ENCODE peak calls at places on chromosomes 2 and 18, in seven cellular contexts. One of them, this sample, is unnamed.

GRCh38 chr2:36655456-36655855 is 41.1 kb upstream of the VIT start:
- DNase-seq in psoas muscle: no peak
- DNase-seq in fibroblast of pulmonary artery: peak
- DNase-seq in fibroblast of mammary gland: peak
- DNase-seq in astrocyte of the spinal cord: peak
- DNase-seq in choroid plexus epithelial cell: no peak
- DNase-seq in IMR-90: peak
- DNase-seq in this sample: no peak

GRCh38 chr2:240170354-240170735 is 29.9 kb upstream of the OTOS start:
- DNase-seq in psoas muscle: no peak
- DNase-seq in fibroblast of pulmonary artery: no peak
- DNase-seq in fibroblast of mammary gland: no peak
- DNase-seq in astrocyte of the spinal cord: peak
- DNase-seq in choroid plexus epithelial cell: peak
- DNase-seq in IMR-90: peak
- DNase-seq in this sample: no peak

GRCh38 chr18:2570772-2571199 is 519 bp downstream of the METTL4 start:
- DNase-seq in psoas muscle: peak
- DNase-seq in fibroblast of pulmonary artery: peak
- DNase-seq in fibroblast of mammary gland: peak
- DNase-seq in astrocyte of the spinal cord: peak
- DNase-seq in choroid plexus epithelial cell: peak
- DNase-seq in IMR-90: peak
- DNase-seq in this sample: peak

GRCh38 chr2:42059261-42059898 is 11.6 kb downstream of the PKDCC start:
- DNase-seq in psoas muscle: no peak
- DNase-seq in fibroblast of pulmonary artery: no peak
- DNase-seq in fibroblast of mammary gland: no peak
- DNase-seq in astrocyte of the spinal cord: no peak
- DNase-seq in choroid plexus epithelial cell: no peak
- DNase-seq in IMR-90: no peak
- DNase-seq in this sample: no peak

GRCh38 chr2:220682616-220683015 is 889.5 kb downstream of the EPHA4 start:
- DNase-seq in psoas muscle: no peak
- DNase-seq in fibroblast of pulmonary artery: no peak
- DNase-seq in fibroblast of mammary gland: no peak
- DNase-seq in astrocyte of the spinal cord: no peak
- DNase-seq in choroid plexus epithelial cell: no peak
- DNase-seq in IMR-90: peak
- DNase-seq in this sample: peak

GRCh38 chr2:216789088-216789487 is 70.8 kb downstream of the TNP1 start:
- DNase-seq in psoas muscle: no peak
- DNase-seq in fibroblast of pulmonary artery: no peak
- DNase-seq in fibroblast of mammary gland: no peak
- DNase-seq in astrocyte of the spinal cord: no peak
- DNase-seq in choroid plexus epithelial cell: no peak
- DNase-seq in IMR-90: no peak
- DNase-seq in this sample: no peak

GRCh38 chr2:109438773-109439191 is 175.0 kb downstream of the SEPTIN10 start:
- DNase-seq in psoas muscle: peak
- DNase-seq in fibroblast of pulmonary artery: peak
- DNase-seq in fibroblast of mammary gland: peak
- DNase-seq in astrocyte of the spinal cord: peak
- DNase-seq in choroid plexus epithelial cell: peak
- DNase-seq in IMR-90: peak
- DNase-seq in this sample: peak

GRCh38 chr2:168188011-168188410 is 59.4 kb downstream of the STK39 start:
- DNase-seq in psoas muscle: no peak
- DNase-seq in fibroblast of pulmonary artery: no peak
- DNase-seq in fibroblast of mammary gland: no peak
- DNase-seq in astrocyte of the spinal cord: no peak
- DNase-seq in choroid plexus epithelial cell: no peak
- DNase-seq in IMR-90: no peak
- DNase-seq in this sample: no peak

GRCh38 chr2:110770696-110771425 is 38.5 kb downstream of the ACOXL start:
- DNase-seq in psoas muscle: peak
- DNase-seq in fibroblast of pulmonary artery: peak
- DNase-seq in fibroblast of mammary gland: peak
- DNase-seq in astrocyte of the spinal cord: peak
- DNase-seq in choroid plexus epithelial cell: peak
- DNase-seq in IMR-90: peak
- DNase-seq in this sample: peak

GRCh38 chr2:31241625-31242270 is 7.8 kb downstream of the EHD3 start:
- DNase-seq in psoas muscle: no peak
- DNase-seq in fibroblast of pulmonary artery: no peak
- DNase-seq in fibroblast of mammary gland: no peak
- DNase-seq in astrocyte of the spinal cord: no peak
- DNase-seq in choroid plexus epithelial cell: no peak
- DNase-seq in IMR-90: no peak
- DNase-seq in this sample: no peak

GRCh38 chr2:31243053-31243452 is 9.1 kb downstream of the EHD3 start:
- DNase-seq in psoas muscle: no peak
- DNase-seq in fibroblast of pulmonary artery: no peak
- DNase-seq in fibroblast of mammary gland: no peak
- DNase-seq in astrocyte of the spinal cord: no peak
- DNase-seq in choroid plexus epithelial cell: no peak
- DNase-seq in IMR-90: no peak
- DNase-seq in this sample: no peak

GRCh38 chr2:31239842-31240198 is 5.9 kb downstream of the EHD3 start:
- DNase-seq in psoas muscle: peak
- DNase-seq in fibroblast of pulmonary artery: peak
- DNase-seq in fibroblast of mammary gland: peak
- DNase-seq in astrocyte of the spinal cord: peak
- DNase-seq in choroid plexus epithelial cell: peak
- DNase-seq in IMR-90: peak
- DNase-seq in this sample: no peak

GRCh38 chr2:31238906-31239841 is 5.2 kb downstream of the EHD3 start:
- DNase-seq in psoas muscle: no peak
- DNase-seq in fibroblast of pulmonary artery: peak
- DNase-seq in fibroblast of mammary gland: no peak
- DNase-seq in astrocyte of the spinal cord: no peak
- DNase-seq in choroid plexus epithelial cell: no peak
- DNase-seq in IMR-90: no peak
- DNase-seq in this sample: no peak

GRCh38 chr2:31240406-31241365 is 6.7 kb downstream of the EHD3 start:
- DNase-seq in psoas muscle: no peak
- DNase-seq in fibroblast of pulmonary artery: no peak
- DNase-seq in fibroblast of mammary gland: no peak
- DNase-seq in astrocyte of the spinal cord: no peak
- DNase-seq in choroid plexus epithelial cell: peak
- DNase-seq in IMR-90: no peak
- DNase-seq in this sample: no peak
- TF ChIP-seq CTCF in psoas muscle: no peak
- TF ChIP-seq CTCF in fibroblast of pulmonary artery: no peak
- TF ChIP-seq CTCF in fibroblast of mammary gland: no peak
- TF ChIP-seq CTCF in astrocyte of the spinal cord: no peak
- TF ChIP-seq CTCF in choroid plexus epithelial cell: no peak
- TF ChIP-seq CTCF in IMR-90: no peak
- TF ChIP-seq CTCF in this sample: no peak

GRCh38 chr18:61992285-61992684 is 99.5 kb upstream of the RNF152 start:
- DNase-seq in psoas muscle: no peak
- DNase-seq in fibroblast of pulmonary artery: peak
- DNase-seq in fibroblast of mammary gland: peak
- DNase-seq in astrocyte of the spinal cord: peak
- DNase-seq in choroid plexus epithelial cell: peak
- DNase-seq in IMR-90: peak
- DNase-seq in this sample: peak

GRCh38 chr18:61991201-61991600 is 98.4 kb upstream of the RNF152 start:
- DNase-seq in psoas muscle: no peak
- DNase-seq in fibroblast of pulmonary artery: peak
- DNase-seq in fibroblast of mammary gland: peak
- DNase-seq in astrocyte of the spinal cord: peak
- DNase-seq in choroid plexus epithelial cell: peak
- DNase-seq in IMR-90: peak
- DNase-seq in this sample: peak

GRCh38 chr18:61993831-61994230 is 101.0 kb upstream of the RNF152 start:
- DNase-seq in psoas muscle: no peak
- DNase-seq in fibroblast of pulmonary artery: peak
- DNase-seq in fibroblast of mammary gland: peak
- DNase-seq in astrocyte of the spinal cord: no peak
- DNase-seq in choroid plexus epithelial cell: no peak
- DNase-seq in IMR-90: no peak
- DNase-seq in this sample: peak

GRCh38 chr18:61992923-61993322 is 100.1 kb upstream of the RNF152 start:
- DNase-seq in psoas muscle: no peak
- DNase-seq in fibroblast of pulmonary artery: peak
- DNase-seq in fibroblast of mammary gland: peak
- DNase-seq in astrocyte of the spinal cord: peak
- DNase-seq in choroid plexus epithelial cell: peak
- DNase-seq in IMR-90: peak
- DNase-seq in this sample: peak

DNA sequence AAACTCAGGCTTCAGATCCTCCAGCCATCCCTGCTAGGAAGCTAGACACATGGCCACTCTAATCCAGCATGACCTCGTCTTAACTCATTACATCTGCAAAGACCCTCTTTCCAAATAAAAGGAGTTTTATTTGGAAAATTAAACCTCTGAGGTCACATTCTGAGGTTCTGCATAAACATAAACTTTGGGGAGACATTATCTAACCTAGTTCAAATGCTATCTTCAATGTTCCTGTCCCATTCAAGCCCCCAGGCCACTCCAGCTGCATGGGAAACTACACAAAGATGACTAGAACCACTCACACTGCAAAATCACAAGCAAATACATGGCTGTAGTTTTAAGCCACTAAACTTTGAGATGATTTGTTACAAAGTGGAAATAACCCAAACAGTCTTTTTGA is 99.0 kb upstream of the RNF152 start:
- DNase-seq in psoas muscle: no peak
- DNase-seq in fibroblast of pulmonary artery: no peak
- DNase-seq in fibroblast of mammary gland: no peak
- DNase-seq in astrocyte of the spinal cord: no peak
- DNase-seq in choroid plexus epithelial cell: no peak
- DNase-seq in IMR-90: no peak
- DNase-seq in this sample: no peak
- H3K4me3 ChIP-seq in psoas muscle: no peak
- H3K4me3 ChIP-seq in fibroblast of pulmonary artery: no peak
- H3K4me3 ChIP-seq in fibroblast of mammary gland: no peak
- H3K4me3 ChIP-seq in astrocyte of the spinal cord: no peak
- H3K4me3 ChIP-seq in choroid plexus epithelial cell: no peak
- H3K4me3 ChIP-seq in IMR-90: no peak
- H3K4me3 ChIP-seq in this sample: no peak

GRCh38 chr18:50947899-50948298 is 19.9 kb upstream of the ELAC1 start:
- DNase-seq in psoas muscle: no peak
- DNase-seq in fibroblast of pulmonary artery: peak
- DNase-seq in fibroblast of mammary gland: peak
- DNase-seq in astrocyte of the spinal cord: peak
- DNase-seq in choroid plexus epithelial cell: peak
- DNase-seq in IMR-90: peak
- DNase-seq in this sample: peak
- TF ChIP-seq CTCF in psoas muscle: no peak
- TF ChIP-seq CTCF in fibroblast of pulmonary artery: no peak
- TF ChIP-seq CTCF in fibroblast of mammary gland: no peak
- TF ChIP-seq CTCF in astrocyte of the spinal cord: no peak
- TF ChIP-seq CTCF in choroid plexus epithelial cell: no peak
- TF ChIP-seq CTCF in IMR-90: no peak
- TF ChIP-seq CTCF in this sample: no peak

GRCh38 chr2:238927746-238928519 is 80.0 kb downstream of the TWIST2 start:
- DNase-seq in psoas muscle: no peak
- DNase-seq in fibroblast of pulmonary artery: no peak
- DNase-seq in fibroblast of mammary gland: no peak
- DNase-seq in astrocyte of the spinal cord: no peak
- DNase-seq in choroid plexus epithelial cell: no peak
- DNase-seq in IMR-90: no peak
- DNase-seq in this sample: no peak

GRCh38 chr2:238930216-238930615 is 82.3 kb downstream of the TWIST2 start:
- DNase-seq in psoas muscle: no peak
- DNase-seq in fibroblast of pulmonary artery: no peak
- DNase-seq in fibroblast of mammary gland: no peak
- DNase-seq in astrocyte of the spinal cord: no peak
- DNase-seq in choroid plexus epithelial cell: no peak
- DNase-seq in IMR-90: no peak
- DNase-seq in this sample: no peak

GRCh38 chr2:238926761-238927611 is 79.1 kb downstream of the TWIST2 start:
- DNase-seq in psoas muscle: no peak
- DNase-seq in fibroblast of pulmonary artery: no peak
- DNase-seq in fibroblast of mammary gland: no peak
- DNase-seq in astrocyte of the spinal cord: no peak
- DNase-seq in choroid plexus epithelial cell: no peak
- DNase-seq in IMR-90: no peak
- DNase-seq in this sample: no peak

GRCh38 chr2:238928520-238929241 is 80.8 kb downstream of the TWIST2 start:
- DNase-seq in psoas muscle: no peak
- DNase-seq in fibroblast of pulmonary artery: no peak
- DNase-seq in fibroblast of mammary gland: no peak
- DNase-seq in astrocyte of the spinal cord: no peak
- DNase-seq in choroid plexus epithelial cell: no peak
- DNase-seq in IMR-90: no peak
- DNase-seq in this sample: no peak

GRCh38 chr2:238929242-238930081 is 81.6 kb downstream of the TWIST2 start:
- DNase-seq in psoas muscle: peak
- DNase-seq in fibroblast of pulmonary artery: peak
- DNase-seq in fibroblast of mammary gland: peak
- DNase-seq in astrocyte of the spinal cord: peak
- DNase-seq in choroid plexus epithelial cell: peak
- DNase-seq in IMR-90: peak
- DNase-seq in this sample: no peak
- H3K4me3 ChIP-seq in psoas muscle: no peak
- H3K4me3 ChIP-seq in fibroblast of pulmonary artery: no peak
- H3K4me3 ChIP-seq in fibroblast of mammary gland: no peak
- H3K4me3 ChIP-seq in astrocyte of the spinal cord: no peak
- H3K4me3 ChIP-seq in choroid plexus epithelial cell: no peak
- H3K4me3 ChIP-seq in IMR-90: no peak
- H3K4me3 ChIP-seq in this sample: no peak

GRCh38 chr2:170264865-170265264 is 86.9 kb downstream of the MYO3B start:
- DNase-seq in psoas muscle: no peak
- DNase-seq in fibroblast of pulmonary artery: no peak
- DNase-seq in fibroblast of mammary gland: no peak
- DNase-seq in astrocyte of the spinal cord: no peak
- DNase-seq in choroid plexus epithelial cell: no peak
- DNase-seq in IMR-90: no peak
- DNase-seq in this sample: no peak

GRCh38 chr2:170267071-170267470 is 89.1 kb downstream of the MYO3B start:
- DNase-seq in psoas muscle: no peak
- DNase-seq in fibroblast of pulmonary artery: no peak
- DNase-seq in fibroblast of mammary gland: no peak
- DNase-seq in astrocyte of the spinal cord: no peak
- DNase-seq in choroid plexus epithelial cell: no peak
- DNase-seq in IMR-90: no peak
- DNase-seq in this sample: no peak

GRCh38 chr2:170265321-170265720 is 87.4 kb downstream of the MYO3B start:
- DNase-seq in psoas muscle: no peak
- DNase-seq in fibroblast of pulmonary artery: no peak
- DNase-seq in fibroblast of mammary gland: no peak
- DNase-seq in astrocyte of the spinal cord: no peak
- DNase-seq in choroid plexus epithelial cell: no peak
- DNase-seq in IMR-90: no peak
- DNase-seq in this sample: no peak

GRCh38 chr2:170264522-170264860 is 86.5 kb downstream of the MYO3B start:
- DNase-seq in psoas muscle: no peak
- DNase-seq in fibroblast of pulmonary artery: no peak
- DNase-seq in fibroblast of mammary gland: no peak
- DNase-seq in astrocyte of the spinal cord: no peak
- DNase-seq in choroid plexus epithelial cell: no peak
- DNase-seq in IMR-90: no peak
- DNase-seq in this sample: no peak

GRCh38 chr2:170266358-170266757 is 88.4 kb downstream of the MYO3B start:
- DNase-seq in psoas muscle: no peak
- DNase-seq in fibroblast of pulmonary artery: no peak
- DNase-seq in fibroblast of mammary gland: no peak
- DNase-seq in astrocyte of the spinal cord: no peak
- DNase-seq in choroid plexus epithelial cell: no peak
- DNase-seq in IMR-90: no peak
- DNase-seq in this sample: no peak
- TF ChIP-seq CTCF in psoas muscle: no peak
- TF ChIP-seq CTCF in fibroblast of pulmonary artery: no peak
- TF ChIP-seq CTCF in fibroblast of mammary gland: no peak
- TF ChIP-seq CTCF in astrocyte of the spinal cord: no peak
- TF ChIP-seq CTCF in choroid plexus epithelial cell: no peak
- TF ChIP-seq CTCF in IMR-90: no peak
- TF ChIP-seq CTCF in this sample: no peak